ENCODE peak calls at places on chromosome 21, in seven cellular contexts. R, Q, J, E, P, T and B are unnamed samples.

GRCh38 chr21:31476551-31477120 is 132.6 kb upstream of the TIAM1 start:
- DNase-seq in R (no peak), Q (no peak), J (peak; percentile 24), E (no peak), P (no peak), T (no peak), B (no peak)

GRCh38 chr21:15730484-15731242 is 881 bp downstream of the USP25 start:
- DNase-seq in R (peak; percentile 16), Q (no peak), J (no peak), E (no peak), P (no peak), T (no peak), B (no peak)

GRCh38 chr21:26845066-26845749 is at the start of gene ADAMTS1:
- DNase-seq in R (peak; percentile 68), Q (peak; percentile 86), J (peak; percentile 98), E (no peak), P (peak; percentile 71), T (no peak), B (no peak)

GRCh38 chr21:17462276-17462981 is 50.4 kb upstream of the CXADR start:
- DNase-seq in R (peak; percentile 43), Q (no peak), J (no peak), E (no peak), P (peak; percentile 83), T (no peak), B (no peak)

GRCh38 chr21:31730687-31731111 is 1.2 kb downstream of the SCAF4 start:
- DNase-seq in R (peak; percentile 11), Q (no peak), J (no peak), E (no peak), P (no peak), T (no peak), B (peak; percentile 52)

GRCh38 chr21:31236528-31236927 is 107.5 kb downstream of the TIAM1 start:
- DNase-seq in R (no peak), Q (no peak), J (no peak), E (no peak), P (no peak), T (no peak), B (no peak)

GRCh38 chr21:34890724-34891609 is 158.1 kb downstream of the RUNX1 start:
- DNase-seq in R (no peak), Q (no peak), J (peak; percentile 75), E (no peak), P (no peak), T (no peak), B (no peak)

GRCh38 chr21:20254964-20255363 is 743.2 kb upstream of the NCAM2 start:
- DNase-seq in R (no peak), Q (no peak), J (no peak), E (no peak), P (no peak), T (no peak), B (no peak)

GRCh38 chr21:27422435-27422834 is 455.5 kb upstream of the ADAMTS5 start:
- DNase-seq in R (no peak), Q (no peak), J (no peak), E (no peak), P (no peak), T (no peak), B (no peak)

GRCh38 chr21:34022557-34023335 is 50.6 kb upstream of the MRPS6 start:
- DNase-seq in R (no peak), Q (no peak), J (peak; percentile 68), E (no peak), P (no peak), T (no peak), B (no peak)

GRCh38 chr21:44300262-44300959 is 558 bp downstream of the PFKL start:
- DNase-seq in R (peak; percentile 59), Q (peak; percentile 74), J (peak; percentile 88), E (no peak), P (peak; percentile 87), T (no peak), B (peak; percentile 49)

GRCh38 chr21:32884062-32884461 is 112.5 kb upstream of the PAXBP1 start:
- DNase-seq in R (no peak), Q (no peak), J (no peak), E (no peak), P (no peak), T (no peak), B (peak; percentile 52)

GRCh38 chr21:33384851-33385331 is 18.3 kb upstream of the IFNGR2 start:
- DNase-seq in R (no peak), Q (no peak), J (no peak), E (no peak), P (no peak), T (no peak), B (no peak)

GRCh38 chr21:17438642-17439041 is 74.2 kb upstream of the CXADR start:
- DNase-seq in R (no peak), Q (no peak), J (no peak), E (no peak), P (no peak), T (no peak), B (peak; percentile 90)

GRCh38 chr21:38300180-38300579 is 43.4 kb downstream of the KCNJ15 start:
- DNase-seq in R (no peak), Q (no peak), J (no peak), E (no peak), P (no peak), T (no peak), B (no peak)

GRCh38 chr21:25881524-25882376 is 147.0 kb downstream of the GABPA start:
- DNase-seq in R (peak; percentile 38), Q (peak; percentile 64), J (peak; percentile 83), E (peak; percentile 27), P (peak; percentile 75), T (no peak), B (peak; percentile 75)

GRCh38 chr21:14734191-14734590 is 188.1 kb upstream of the SAMSN1 start:
- DNase-seq in R (no peak), Q (no peak), J (no peak), E (no peak), P (no peak), T (no peak), B (no peak)

GRCh38 chr21:31193761-31194160 is 150.3 kb downstream of the TIAM1 start:
- DNase-seq in R (no peak), Q (no peak), J (no peak), E (no peak), P (no peak), T (no peak), B (no peak)

GRCh38 chr21:34017127-34017961 is 56.0 kb upstream of the MRPS6 start:
- DNase-seq in R (no peak), Q (no peak), J (no peak), E (no peak), P (no peak), T (no peak), B (no peak)

GRCh38 chr21:32728455-32729237 is 833 bp upstream of the SYNJ1 start:
- DNase-seq in R (no peak), Q (no peak), J (no peak), E (no peak), P (no peak), T (no peak), B (no peak)

GRCh38 chr21:35139382-35139715 is 90.2 kb upstream of the RUNX1 start:
- DNase-seq in R (no peak), Q (no peak), J (no peak), E (no peak), P (no peak), T (no peak), B (no peak)

GRCh38 chr21:15034126-15034848 is 30.5 kb downstream of the NRIP1 start:
- DNase-seq in R (no peak), Q (no peak), J (no peak), E (no peak), P (no peak), T (no peak), B (no peak)

GRCh38 chr21:29943885-29944284 is 4.1 kb upstream of the GRIK1 start:
- DNase-seq in R (no peak), Q (no peak), J (no peak), E (no peak), P (no peak), T (no peak), B (peak; percentile 25)
- TF ChIP-seq CTCF in R (no peak), Q (no peak), J (no peak), E (no peak), P (no peak), T (peak; percentile 34), B (peak; percentile 58)

DNA sequence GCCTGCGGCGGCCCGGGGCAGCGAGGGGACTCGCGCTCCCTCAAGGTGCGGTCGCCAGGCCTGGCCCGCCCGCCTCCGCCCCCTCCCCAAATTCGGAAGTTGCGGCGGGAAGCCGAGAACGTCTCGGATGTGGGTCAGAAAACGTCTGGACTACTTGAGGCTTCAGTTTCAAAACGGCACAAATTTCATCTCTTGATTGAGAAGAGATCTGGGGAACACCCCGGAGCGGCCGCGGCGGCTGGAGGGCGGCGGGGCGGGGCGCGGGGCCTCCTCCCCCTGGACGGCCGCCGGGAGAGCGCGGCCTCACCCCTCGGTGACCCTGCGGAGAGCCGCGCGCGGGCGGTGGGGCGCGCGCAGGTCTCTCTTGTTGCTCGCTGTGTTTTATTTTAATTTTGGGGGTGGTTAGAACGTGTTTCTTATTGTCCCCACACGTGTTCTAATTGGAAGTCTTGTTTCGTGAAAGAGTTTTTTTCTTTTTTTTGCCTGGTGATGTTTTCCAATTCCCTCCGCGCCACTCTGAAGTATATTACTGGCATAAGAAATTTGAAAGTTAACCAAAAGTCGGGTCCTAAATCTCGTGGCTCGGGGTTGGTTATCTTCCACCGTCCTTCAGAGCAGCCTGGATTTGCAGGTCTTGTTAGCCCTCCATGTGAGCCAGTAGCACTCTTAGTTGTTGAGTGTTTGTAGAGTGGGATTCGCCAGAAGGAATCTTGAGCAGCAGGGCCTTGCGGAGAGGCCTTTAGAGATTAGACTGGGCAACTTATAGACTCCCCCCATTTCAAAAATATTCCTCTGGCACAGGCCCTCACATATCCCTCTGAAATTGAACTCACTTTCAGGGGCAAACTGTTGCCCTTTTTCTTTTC is 749 bp downstream of the PCBP3 start:
- DNase-seq in R (no peak), Q (no peak), J (no peak), E (no peak), P (no peak), T (no peak), B (no peak)
- H3K27ac ChIP-seq in R (no peak overlapping the region), Q (no peak overlapping the region), J (peak overlapping the region; percentile 67), E (no peak overlapping the region), P (peak overlapping the region; percentile 76), T (no peak overlapping the region), B (peak overlapping the region; percentile 62)

GRCh38 chr21:39319251-39319756 is 5.9 kb upstream of the BRWD1 start:
- DNase-seq in R (no peak), Q (no peak), J (peak; percentile 84), E (no peak), P (no peak), T (no peak), B (no peak)
- H3K4me3 ChIP-seq in R (no peak overlapping the region), Q (no peak overlapping the region), J (no peak overlapping the region), E (no peak overlapping the region), P (no peak overlapping the region), T (no peak overlapping the region), B (no peak overlapping the region)

GRCh38 chr21:42522271-42522670 is 8.6 kb downstream of the SLC37A1 start:
- DNase-seq in R (no peak), Q (no peak), J (peak; percentile 40), E (no peak), P (no peak), T (no peak), B (no peak)

GRCh38 chr21:42521384-42521783 is 7.7 kb downstream of the SLC37A1 start:
- DNase-seq in R (no peak), Q (no peak), J (peak; percentile 27), E (no peak), P (no peak), T (no peak), B (no peak)

GRCh38 chr21:42522771-42523170 is 9.1 kb downstream of the SLC37A1 start:
- DNase-seq in R (no peak), Q (no peak), J (peak; percentile 60), E (no peak), P (no peak), T (no peak), B (no peak)

GRCh38 chr21:42521805-42522204 is 8.2 kb downstream of the SLC37A1 start:
- DNase-seq in R (no peak), Q (no peak), J (peak; percentile 49), E (no peak), P (no peak), T (no peak), B (no peak)

GRCh38 chr21:42520628-42521253 is 7.1 kb downstream of the SLC37A1 start:
- DNase-seq in R (no peak), Q (no peak), J (peak; percentile 51), E (no peak), P (no peak), T (no peak), B (no peak)
- TF ChIP-seq CTCF in R (no peak), Q (no peak), J (no peak), E (no peak), P (no peak), T (no peak), B (no peak)